ENCODE peak calls at places on chromosomes 6 and 20, in five cellular contexts. P is IMR-90, Z is pancreas, A is adrenal gland, J is cardiac muscle cell. E is an unnamed sample.

GRCh38 chr6:25963426-25964123 is 973 bp downstream of the TRIM38 start:
- DNase-seq in P (peak; percentile 16), Z (no peak), A (no peak), J (peak; percentile 63), E (peak; percentile 66)

GRCh38 chr20:39631557-39631956 is 669.4 kb downstream of the DHX35 start:
- DNase-seq in P (no peak), Z (no peak), A (no peak), J (no peak), E (peak; percentile 7)

GRCh38 chr6:12203001-12203400 is 87.2 kb upstream of the EDN1 start:
- DNase-seq in P (peak; percentile 44), Z (no peak), A (no peak), J (peak; percentile 85), E (peak; percentile 19)

GRCh38 chr6:75855047-75855446 is 106.0 kb downstream of the MYO6 start:
- DNase-seq in P (peak; percentile 77), Z (peak; percentile 27), A (peak; percentile 40), J (peak; percentile 85), E (peak; percentile 82)

GRCh38 chr6:55925292-55925691 is 49.9 kb upstream of the BMP5 start:
- DNase-seq in P (peak; percentile 94), Z (no peak), A (no peak), J (peak; percentile 56), E (peak; percentile 25)

GRCh38 chr6:170091000-170091638 is 199.8 kb downstream of the DLL1 start:
- DNase-seq in P (no peak), Z (no peak), A (peak; percentile 6), J (no peak), E (no peak)

GRCh38 chr20:371755-372542 is 8.6 kb upstream of the TRIB3 start:
- DNase-seq in P (peak; percentile 88), Z (peak; percentile 63), A (peak; percentile 91), J (peak; percentile 96), E (peak; percentile 99)

GRCh38 chr20:50625986-50626677 is 65.2 kb downstream of the RIPOR3 start:
- DNase-seq in P (peak; percentile 39), Z (no peak), A (peak; percentile 56), J (peak; percentile 73), E (peak; percentile 62)

GRCh38 chr6:63872233-63872632 is 236.6 kb downstream of the PHF3 start:
- DNase-seq in P (no peak), Z (no peak), A (no peak), J (no peak), E (no peak)

GRCh38 chr6:15519681-15520080 is 143.1 kb downstream of the DTNBP1 start:
- DNase-seq in P (no peak), Z (no peak), A (no peak), J (no peak), E (no peak)

GRCh38 chr6:143027058-143027457 is 33.6 kb upstream of the AIG1 start:
- DNase-seq in P (peak; percentile 24), Z (peak; percentile 6), A (peak; percentile 53), J (peak; percentile 56), E (peak; percentile 44)

GRCh38 chr6:138640028-138640427 is 133.5 kb upstream of the CCDC28A start:
- DNase-seq in P (no peak), Z (no peak), A (no peak), J (no peak), E (no peak)

GRCh38 chr6:24763578-24763977 is 11.2 kb upstream of the GMNN start:
- DNase-seq in P (no peak), Z (peak; percentile 44), A (no peak), J (no peak), E (no peak)

GRCh38 chr6:6610031-6610591 is 21.6 kb downstream of the LY86 start:
- DNase-seq in P (no peak), Z (no peak), A (no peak), J (no peak), E (no peak)

GRCh38 chr6:25173951-25174474 is 105.2 kb upstream of the CARMIL1 start:
- DNase-seq in P (peak; percentile 99), Z (no peak), A (peak; percentile 54), J (peak; percentile 94), E (peak; percentile 99)

GRCh38 chr6:157106487-157106886 is 216.8 kb downstream of the TMEM242 start:
- DNase-seq in P (peak; percentile 78), Z (no peak), A (no peak), J (no peak), E (no peak)

GRCh38 chr6:143901885-143902708 is 37.8 kb downstream of the ZC2HC1B start:
- DNase-seq in P (peak; percentile 49), Z (no peak), A (peak; percentile 26), J (peak; percentile 96), E (peak; percentile 91)

GRCh38 chr6:139710578-139710977 is 336.1 kb upstream of the CITED2 start:
- DNase-seq in P (no peak), Z (no peak), A (no peak), J (no peak), E (no peak)

GRCh38 chr6:57158658-57159057 is 13.5 kb upstream of the BAG2 start:
- DNase-seq in P (peak; percentile 65), Z (no peak), A (no peak), J (no peak), E (no peak)

GRCh38 chr6:136087986-136088385 is 162.1 kb downstream of the MTFR2 start:
- DNase-seq in P (peak; percentile 82), Z (no peak), A (no peak), J (peak; percentile 44), E (no peak)

GRCh38 chr20:19211661-19212523 is 550 bp upstream of the SLC24A3 start:
- DNase-seq in P (no peak), Z (no peak), A (peak; percentile 24), J (peak; percentile 5), E (no peak)

GRCh38 chr20:6074145-6074561 is 20.3 kb upstream of the LRRN4 start:
- DNase-seq in P (no peak), Z (no peak), A (no peak), J (no peak), E (no peak)

GRCh38 chr6:38567436-38567835 is 72.3 kb downstream of the BTBD9 start:
- DNase-seq in P (peak; percentile 93), Z (peak; percentile 15), A (peak; percentile 85), J (peak; percentile 89), E (peak; percentile 88)

GRCh38 chr6:42907336-42907735 is 8.5 kb upstream of the PTCRA start:
- DNase-seq in P (no peak), Z (no peak), A (no peak), J (peak; percentile 78), E (peak; percentile 12)

GRCh38 chr6:31075528-31075927 is 36.8 kb downstream of the C6orf15 start:
- DNase-seq in P (peak; percentile 90), Z (no peak), A (peak; percentile 51), J (peak; percentile 42), E (peak; percentile 48)

GRCh38 chr20:10605547-10606195 is 68.1 kb downstream of the JAG1 start:
- DNase-seq in P (no peak), Z (no peak), A (no peak), J (no peak), E (no peak)

GRCh38 chr6:67854098-67854497 is 781.0 kb upstream of the ADGRB3 start:
- DNase-seq in P (no peak), Z (no peak), A (no peak), J (no peak), E (no peak)

GRCh38 chr6:11804706-11805105 is 26.1 kb upstream of the ADTRP start:
- DNase-seq in P (peak; percentile 60), Z (no peak), A (no peak), J (peak; percentile 21), E (no peak)

GRCh38 chr20:19653328-19653727 is 104.7 kb upstream of the RIN2 start:
- DNase-seq in P (no peak), Z (no peak), A (peak; percentile 68), J (no peak), E (no peak)

GRCh38 chr6:27994616-27995015 is 37.6 kb downstream of the OR2B6 start:
- DNase-seq in P (no peak), Z (no peak), A (no peak), J (no peak), E (no peak)

GRCh38 chr6:106377061-106377540 is 16.6 kb downstream of the CRYBG1 start:
- DNase-seq in P (peak; percentile 34), Z (no peak), A (no peak), J (no peak), E (no peak)

GRCh38 chr20:56393653-56394052 is 1.2 kb downstream of the CSTF1 start:
- DNase-seq in P (no peak), Z (no peak), A (no peak), J (no peak), E (no peak)
- H3K4me3 ChIP-seq in P (peak overlapping the region; percentile 67), Z (peak overlapping the region; percentile 77), A (no peak overlapping the region), J (peak overlapping the region; percentile 62), E (peak overlapping the region; percentile 96)

GRCh38 chr6:36284359-36284758 is 14.5 kb downstream of the PNPLA1 start:
- DNase-seq in P (no peak), Z (no peak), A (no peak), J (no peak), E (no peak)

GRCh38 chr6:36286858-36287257 is 17.0 kb downstream of the PNPLA1 start:
- DNase-seq in P (no peak), Z (no peak), A (no peak), J (no peak), E (no peak)

GRCh38 chr6:36283608-36284007 is 13.7 kb downstream of the PNPLA1 start:
- DNase-seq in P (no peak), Z (no peak), A (no peak), J (no peak), E (no peak)

GRCh38 chr6:36285797-36286196 is 15.9 kb downstream of the PNPLA1 start:
- DNase-seq in P (no peak), Z (no peak), A (no peak), J (no peak), E (no peak)

GRCh38 chr6:36285187-36285612 is 15.3 kb downstream of the PNPLA1 start:
- DNase-seq in P (no peak), Z (no peak), A (no peak), J (no peak), E (no peak)
- TF ChIP-seq CTCF in P (no peak), Z (no peak), A (no peak), J (no peak), E (no peak)

DNA sequence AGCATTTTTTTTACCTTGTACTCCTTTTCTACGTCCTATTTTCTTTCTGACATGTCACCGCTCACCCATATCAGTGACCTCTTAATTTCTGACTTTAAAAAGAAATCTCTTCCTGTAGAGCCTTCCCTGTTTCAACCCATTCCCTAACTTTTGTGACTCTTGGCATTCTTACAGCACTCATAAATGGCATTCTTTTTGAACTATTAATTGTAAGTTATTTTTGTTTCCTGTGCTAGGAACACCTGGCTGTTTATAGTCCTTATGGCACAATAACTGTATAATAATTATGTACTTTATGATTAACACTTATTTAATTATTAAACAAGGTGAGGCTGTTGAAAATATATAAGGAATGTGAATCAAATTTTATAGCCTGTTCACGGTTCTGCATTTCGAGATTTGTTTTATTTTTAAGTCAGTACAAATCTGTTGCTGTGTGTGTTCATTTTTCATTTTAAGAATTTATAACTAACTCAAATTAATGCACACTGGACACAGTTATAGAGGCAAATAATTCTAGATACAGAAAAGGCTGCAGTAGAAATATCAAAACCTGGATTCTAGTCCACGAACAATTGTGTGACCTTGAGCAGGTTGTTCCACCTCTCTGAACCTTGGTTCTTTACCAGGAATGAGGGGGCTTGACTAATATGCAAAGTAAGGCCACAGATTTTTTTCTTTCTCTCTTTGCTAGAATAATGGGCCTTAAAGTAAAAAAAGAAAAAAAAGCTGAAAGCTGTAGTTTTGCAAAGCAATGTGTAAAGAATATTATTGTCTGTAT is 1.5 kb downstream of the KIZ start:
- DNase-seq in P (no peak), Z (no peak), A (no peak), J (no peak), E (no peak)
- H3K4me3 ChIP-seq in P (no peak overlapping the region), Z (peak overlapping the region; percentile 98), A (no peak overlapping the region), J (peak overlapping the region; percentile 90), E (peak overlapping the region; percentile 73)

GRCh38 chr6:149922642-149923326 is at the start of gene RAET1G:
- DNase-seq in P (peak; percentile 96), Z (peak; percentile 81), A (peak; percentile 96), J (peak; percentile 97), E (peak; percentile 92)
- TF ChIP-seq CTCF in P (no peak), Z (no peak), A (no peak), J (no peak), E (no peak)

GRCh38 chr6:168441434-168442391 is 729 bp downstream of the SMOC2 start:
- DNase-seq in P (no peak), Z (no peak), A (no peak), J (no peak), E (no peak)
- H3K4me3 ChIP-seq in P (no peak overlapping the region), Z (peak overlapping the region; percentile 41), A (no peak overlapping the region), J (peak overlapping the region; percentile 43), E (no peak overlapping the region)

E was measured in fibroblast of villous mesenchyme.